ENCODE peak calls at places on chromosome 6, in nine cellular contexts. One of them, this sample, is unnamed.

GRCh38 chr6:87730310-87730709 is 28.3 kb upstream of the AKIRIN2 start:
- DNase-seq in B cell: no peak
- DNase-seq in body of pancreas: peak
- DNase-seq in Caco-2: no peak
- DNase-seq in Calu3: no peak
- DNase-seq in PC-3: peak
- DNase-seq in astrocyte of the spinal cord: peak
- DNase-seq in RWPE1: peak
- DNase-seq in HCT116: no peak
- DNase-seq in this sample: peak

GRCh38 chr6:71038966-71039365 is 82.1 kb upstream of the B3GAT2 start:
- DNase-seq in astrocyte of the spinal cord: no peak
- DNase-seq in PC-3: no peak
- DNase-seq in RWPE1: no peak
- DNase-seq in Calu3: no peak
- DNase-seq in HCT116: no peak
- DNase-seq in body of pancreas: no peak
- DNase-seq in Caco-2: no peak
- DNase-seq in B cell: no peak
- DNase-seq in this sample: no peak

GRCh38 chr6:137738197-137738596 is 128.9 kb upstream of the TNFAIP3 start:
- DNase-seq in B cell: no peak
- DNase-seq in RWPE1: no peak
- DNase-seq in astrocyte of the spinal cord: peak
- DNase-seq in body of pancreas: no peak
- DNase-seq in PC-3: no peak
- DNase-seq in Caco-2: no peak
- DNase-seq in HCT116: no peak
- DNase-seq in Calu3: no peak
- DNase-seq in this sample: peak

GRCh38 chr6:35432291-35432690 is 19.8 kb upstream of the FANCE start:
- DNase-seq in Calu3: no peak
- DNase-seq in astrocyte of the spinal cord: no peak
- DNase-seq in RWPE1: no peak
- DNase-seq in Caco-2: no peak
- DNase-seq in PC-3: no peak
- DNase-seq in HCT116: no peak
- DNase-seq in body of pancreas: no peak
- DNase-seq in B cell: no peak
- DNase-seq in this sample: no peak

GRCh38 chr6:8080338-8081151 is 16.4 kb upstream of the BLOC1S5 start:
- DNase-seq in RWPE1: peak
- DNase-seq in Calu3: no peak
- DNase-seq in body of pancreas: no peak
- DNase-seq in Caco-2: peak
- DNase-seq in HCT116: no peak
- DNase-seq in B cell: no peak
- DNase-seq in PC-3: peak
- DNase-seq in astrocyte of the spinal cord: peak
- DNase-seq in this sample: peak

GRCh38 chr6:163711615-163712568 is 297.4 kb downstream of the QKI start:
- DNase-seq in astrocyte of the spinal cord: no peak
- DNase-seq in HCT116: no peak
- DNase-seq in RWPE1: peak
- DNase-seq in body of pancreas: peak
- DNase-seq in PC-3: no peak
- DNase-seq in Caco-2: no peak
- DNase-seq in B cell: peak
- DNase-seq in Calu3: no peak
- DNase-seq in this sample: peak

GRCh38 chr6:30683137-30683979 is 3.1 kb downstream of the PPP1R18 start:
- DNase-seq in Calu3: no peak
- DNase-seq in body of pancreas: no peak
- DNase-seq in B cell: no peak
- DNase-seq in PC-3: no peak
- DNase-seq in astrocyte of the spinal cord: no peak
- DNase-seq in Caco-2: no peak
- DNase-seq in HCT116: no peak
- DNase-seq in RWPE1: no peak
- DNase-seq in this sample: no peak

GRCh38 chr6:139508576-139508975 is 134.1 kb upstream of the CITED2 start:
- DNase-seq in astrocyte of the spinal cord: no peak
- DNase-seq in Calu3: no peak
- DNase-seq in body of pancreas: no peak
- DNase-seq in B cell: no peak
- DNase-seq in RWPE1: no peak
- DNase-seq in Caco-2: no peak
- DNase-seq in PC-3: no peak
- DNase-seq in HCT116: no peak
- DNase-seq in this sample: no peak

GRCh38 chr6:8627085-8627861 is 191.9 kb upstream of the SLC35B3 start:
- DNase-seq in astrocyte of the spinal cord: peak
- DNase-seq in PC-3: peak
- DNase-seq in body of pancreas: no peak
- DNase-seq in Calu3: no peak
- DNase-seq in B cell: no peak
- DNase-seq in HCT116: peak
- DNase-seq in RWPE1: peak
- DNase-seq in Caco-2: no peak
- DNase-seq in this sample: no peak

DNA sequence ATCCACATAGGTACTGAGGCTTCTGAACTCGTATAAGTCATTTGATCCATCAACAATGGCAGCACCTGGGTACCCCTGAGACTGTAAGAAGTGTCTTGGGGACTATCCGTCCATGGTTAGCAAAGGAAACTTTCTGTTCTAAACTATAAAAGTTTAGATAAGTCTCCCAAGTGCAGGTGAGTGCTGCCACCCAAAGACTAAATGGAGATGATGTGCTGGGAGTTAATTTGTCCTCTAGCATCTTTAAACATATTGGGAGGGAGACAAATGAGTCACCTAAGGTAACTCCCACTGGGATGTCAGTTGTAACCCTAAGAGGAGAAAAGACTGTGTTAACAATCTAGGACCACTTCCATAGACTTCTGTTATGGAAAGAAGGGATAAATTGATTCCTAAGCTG is 6.2 kb downstream of the BEND6 start:
- DNase-seq in RWPE1: no peak
- DNase-seq in astrocyte of the spinal cord: no peak
- DNase-seq in body of pancreas: no peak
- DNase-seq in Calu3: no peak
- DNase-seq in PC-3: peak
- DNase-seq in HCT116: no peak
- DNase-seq in B cell: no peak
- DNase-seq in Caco-2: no peak
- DNase-seq in this sample: no peak
- TF ChIP-seq CTCF in RWPE1: no peak
- TF ChIP-seq CTCF in astrocyte of the spinal cord: no peak
- TF ChIP-seq CTCF in body of pancreas: no peak
- TF ChIP-seq CTCF in Calu3: no peak
- TF ChIP-seq CTCF in PC-3: peak
- TF ChIP-seq CTCF in HCT116: peak
- TF ChIP-seq CTCF in B cell: no peak
- TF ChIP-seq CTCF in Caco-2: no peak
- TF ChIP-seq CTCF in this sample: no peak

GRCh38 chr6:33175436-33176069 is 16.7 kb downstream of the COL11A2 start:
- DNase-seq in Caco-2: peak
- DNase-seq in RWPE1: no peak
- DNase-seq in HCT116: no peak
- DNase-seq in PC-3: no peak
- DNase-seq in Calu3: no peak
- DNase-seq in astrocyte of the spinal cord: no peak
- DNase-seq in B cell: no peak
- DNase-seq in body of pancreas: no peak
- DNase-seq in this sample: no peak
- TF ChIP-seq CTCF in Caco-2: no peak
- TF ChIP-seq CTCF in RWPE1: no peak
- TF ChIP-seq CTCF in HCT116: no peak
- TF ChIP-seq CTCF in PC-3: no peak
- TF ChIP-seq CTCF in Calu3: no peak
- TF ChIP-seq CTCF in astrocyte of the spinal cord: peak
- TF ChIP-seq CTCF in B cell: no peak
- TF ChIP-seq CTCF in body of pancreas: no peak
- TF ChIP-seq CTCF in this sample: no peak

DNA sequence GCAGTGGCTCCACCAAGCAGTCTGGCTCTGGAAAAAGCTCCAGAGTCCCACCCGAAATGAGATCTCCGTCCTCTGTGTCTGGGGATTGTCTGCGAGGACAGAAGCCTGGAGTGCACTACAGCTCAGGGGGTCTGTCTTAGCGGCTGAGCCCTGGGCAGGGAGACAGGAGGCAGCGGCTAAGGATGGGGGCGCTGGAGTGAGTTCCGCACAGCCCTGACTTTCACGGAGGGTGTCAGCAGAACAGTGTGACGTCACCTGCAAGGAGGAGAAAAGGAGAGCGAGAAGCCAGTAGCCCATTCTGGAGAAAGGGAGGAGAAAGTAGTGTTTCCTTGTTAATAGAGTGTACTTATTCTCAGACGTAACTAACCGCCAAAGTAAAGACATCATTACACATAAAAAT is 97.6 kb downstream of the FAM50B start:
- DNase-seq in Caco-2: no peak
- DNase-seq in Calu3: no peak
- DNase-seq in RWPE1: no peak
- DNase-seq in B cell: no peak
- DNase-seq in HCT116: no peak
- DNase-seq in body of pancreas: no peak
- DNase-seq in PC-3: no peak
- DNase-seq in astrocyte of the spinal cord: no peak
- DNase-seq in this sample: peak
- TF ChIP-seq CTCF in Caco-2: no peak
- TF ChIP-seq CTCF in Calu3: no peak
- TF ChIP-seq CTCF in RWPE1: no peak
- TF ChIP-seq CTCF in B cell: no peak
- TF ChIP-seq CTCF in HCT116: no peak
- TF ChIP-seq CTCF in body of pancreas: no peak
- TF ChIP-seq CTCF in PC-3: no peak
- TF ChIP-seq CTCF in astrocyte of the spinal cord: no peak
- TF ChIP-seq CTCF in this sample: no peak

GRCh38 chr6:156359912-156360311 is 417.3 kb upstream of the ARID1B start:
- DNase-seq in B cell: no peak
- DNase-seq in body of pancreas: no peak
- DNase-seq in Calu3: no peak
- DNase-seq in astrocyte of the spinal cord: no peak
- DNase-seq in RWPE1: no peak
- DNase-seq in PC-3: no peak
- DNase-seq in HCT116: no peak
- DNase-seq in Caco-2: no peak
- DNase-seq in this sample: no peak
- TF ChIP-seq CTCF in B cell: no peak
- TF ChIP-seq CTCF in body of pancreas: no peak
- TF ChIP-seq CTCF in Calu3: no peak
- TF ChIP-seq CTCF in astrocyte of the spinal cord: no peak
- TF ChIP-seq CTCF in RWPE1: no peak
- TF ChIP-seq CTCF in PC-3: peak
- TF ChIP-seq CTCF in HCT116: peak
- TF ChIP-seq CTCF in Caco-2: peak
- TF ChIP-seq CTCF in this sample: peak

GRCh38 chr6:150352321-150353296 is 16.2 kb upstream of the IYD start:
- DNase-seq in Calu3: no peak
- DNase-seq in astrocyte of the spinal cord: peak
- DNase-seq in Caco-2: no peak
- DNase-seq in HCT116: no peak
- DNase-seq in body of pancreas: no peak
- DNase-seq in RWPE1: no peak
- DNase-seq in PC-3: peak
- DNase-seq in B cell: no peak
- DNase-seq in this sample: peak
- TF ChIP-seq CTCF in Calu3: no peak
- TF ChIP-seq CTCF in astrocyte of the spinal cord: no peak
- TF ChIP-seq CTCF in Caco-2: no peak
- TF ChIP-seq CTCF in HCT116: peak
- TF ChIP-seq CTCF in body of pancreas: no peak
- TF ChIP-seq CTCF in RWPE1: no peak
- TF ChIP-seq CTCF in PC-3: no peak
- TF ChIP-seq CTCF in B cell: no peak
- TF ChIP-seq CTCF in this sample: no peak

GRCh38 chr6:27562027-27562410 is 89.1 kb upstream of the ZNF184 start:
- DNase-seq in B cell: no peak
- DNase-seq in Caco-2: no peak
- DNase-seq in HCT116: peak
- DNase-seq in PC-3: no peak
- DNase-seq in RWPE1: no peak
- DNase-seq in Calu3: no peak
- DNase-seq in body of pancreas: no peak
- DNase-seq in astrocyte of the spinal cord: no peak
- DNase-seq in this sample: no peak

GRCh38 chr6:27568226-27568889 is 95.5 kb upstream of the ZNF184 start:
- DNase-seq in body of pancreas: no peak
- DNase-seq in B cell: no peak
- DNase-seq in PC-3: no peak
- DNase-seq in Caco-2: peak
- DNase-seq in Calu3: no peak
- DNase-seq in RWPE1: no peak
- DNase-seq in HCT116: no peak
- DNase-seq in astrocyte of the spinal cord: no peak
- DNase-seq in this sample: no peak

GRCh38 chr6:27565839-27566779 is 93.2 kb upstream of the ZNF184 start:
- DNase-seq in Calu3: no peak
- DNase-seq in HCT116: no peak
- DNase-seq in RWPE1: no peak
- DNase-seq in body of pancreas: no peak
- DNase-seq in B cell: no peak
- DNase-seq in astrocyte of the spinal cord: no peak
- DNase-seq in PC-3: no peak
- DNase-seq in Caco-2: peak
- DNase-seq in this sample: no peak
- TF ChIP-seq CTCF in Calu3: no peak
- TF ChIP-seq CTCF in HCT116: peak
- TF ChIP-seq CTCF in RWPE1: no peak
- TF ChIP-seq CTCF in body of pancreas: no peak
- TF ChIP-seq CTCF in B cell: no peak
- TF ChIP-seq CTCF in astrocyte of the spinal cord: no peak
- TF ChIP-seq CTCF in PC-3: no peak
- TF ChIP-seq CTCF in Caco-2: no peak
- TF ChIP-seq CTCF in this sample: no peak

DNA sequence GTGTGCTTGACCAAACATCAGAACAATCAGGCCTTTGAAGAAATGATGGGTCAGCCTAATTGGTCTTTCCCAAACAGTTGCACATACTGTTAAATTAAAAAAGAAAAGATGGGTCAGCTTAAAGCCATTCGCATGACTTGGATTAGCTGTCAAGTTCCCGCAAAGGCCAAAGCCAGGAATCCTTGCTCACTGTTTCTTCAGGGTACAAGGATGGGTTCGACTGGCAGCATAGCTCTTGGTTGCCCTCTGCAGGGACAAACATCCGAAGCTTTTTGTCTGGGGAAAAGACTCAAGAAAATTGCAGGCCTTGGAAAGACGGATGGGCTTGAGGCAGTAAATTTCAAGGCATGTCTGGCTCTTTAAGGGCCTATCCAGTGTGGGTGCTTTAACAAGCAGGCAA is 168.0 kb downstream of the HDGFL1 start:
- DNase-seq in HCT116: peak
- DNase-seq in body of pancreas: peak
- DNase-seq in B cell: no peak
- DNase-seq in RWPE1: no peak
- DNase-seq in astrocyte of the spinal cord: peak
- DNase-seq in PC-3: peak
- DNase-seq in Calu3: peak
- DNase-seq in Caco-2: peak
- DNase-seq in this sample: peak
- TF ChIP-seq CTCF in HCT116: peak
- TF ChIP-seq CTCF in body of pancreas: no peak
- TF ChIP-seq CTCF in B cell: no peak
- TF ChIP-seq CTCF in RWPE1: no peak
- TF ChIP-seq CTCF in astrocyte of the spinal cord: peak
- TF ChIP-seq CTCF in PC-3: peak
- TF ChIP-seq CTCF in Calu3: peak
- TF ChIP-seq CTCF in Caco-2: peak
- TF ChIP-seq CTCF in this sample: peak

This sample was measured in fibroblast of the aortic adventitia.